ENCODE peak calls at places on chromosomes 3 and 15, in eight cellular contexts. X is keratinocyte, Q is heart left ventricle, L is neural crest cell, S is A673, R is GM23338, V is B cell, N is fibroblast of lung. B is an unnamed sample.

GRCh38 chr15:96327155-96327741 is 3.3 kb upstream of the NR2F2 start:
- DNase-seq in X (no peak), Q (no peak), L (no peak), S (peak), R (peak), V (no peak), N (peak), B (no peak)

GRCh38 chr15:27937873-27938272 is 161.2 kb downstream of the OCA2 start:
- DNase-seq in X (no peak), Q (no peak), L (no peak), S (no peak), R (no peak), V (no peak), N (peak), B (no peak)

GRCh38 chr3:58052373-58053273 is 44.4 kb downstream of the FLNB start:
- DNase-seq in X (peak), Q (peak), L (no peak), S (peak), R (no peak), V (no peak), N (peak), B (no peak)

GRCh38 chr3:150352931-150353330 is 55.2 kb upstream of the TSC22D2 start:
- DNase-seq in X (no peak), Q (no peak), L (no peak), S (no peak), R (no peak), V (no peak), N (no peak), B (no peak)

GRCh38 chr3:45124379-45124778 is 21.8 kb downstream of the CDCP1 start:
- DNase-seq in X (no peak), Q (no peak), L (no peak), S (no peak), R (no peak), V (no peak), N (peak), B (no peak)

GRCh38 chr3:154050216-154050615 is 71.0 kb upstream of the ARHGEF26 start:
- DNase-seq in X (no peak), Q (no peak), L (no peak), S (no peak), R (no peak), V (no peak), N (no peak), B (no peak)

GRCh38 chr15:88115529-88116152 is 140.9 kb downstream of the NTRK3 start:
- DNase-seq in X (no peak), Q (no peak), L (no peak), S (no peak), R (no peak), V (no peak), N (peak), B (no peak)

GRCh38 chr3:171654809-171655208 is 155.5 kb downstream of the PLD1 start:
- DNase-seq in X (no peak), Q (no peak), L (no peak), S (peak), R (no peak), V (no peak), N (peak), B (no peak)

GRCh38 chr3:99714146-99714545 is 75.8 kb downstream of the COL8A1 start:
- DNase-seq in X (no peak), Q (no peak), L (no peak), S (no peak), R (no peak), V (no peak), N (peak), B (no peak)

GRCh38 chr15:47961401-47962090 is 159.2 kb upstream of the SLC24A5 start:
- DNase-seq in X (no peak), Q (no peak), L (no peak), S (peak), R (no peak), V (peak), N (no peak), B (peak)

GRCh38 chr15:35117508-35118280 is 32.6 kb upstream of the NANOGP8 start:
- DNase-seq in X (no peak), Q (no peak), L (no peak), S (no peak), R (no peak), V (no peak), N (peak), B (no peak)

GRCh38 chr15:25671132-25671531 is 192.0 kb downstream of the ATP10A start:
- DNase-seq in X (no peak), Q (no peak), L (no peak), S (no peak), R (no peak), V (no peak), N (peak), B (no peak)

GRCh38 chr3:188000361-188000861 is 153.5 kb upstream of the LPP start:
- DNase-seq in X (no peak), Q (no peak), L (no peak), S (no peak), R (no peak), V (no peak), N (no peak), B (no peak)

GRCh38 chr15:26879770-26880169 is 12.9 kb downstream of the GABRA5 start:
- DNase-seq in X (no peak), Q (no peak), L (no peak), S (no peak), R (no peak), V (no peak), N (no peak), B (no peak)

GRCh38 chr3:35528728-35529127 is 110.6 kb upstream of the ARPP21 start:
- DNase-seq in X (no peak), Q (no peak), L (no peak), S (no peak), R (no peak), V (no peak), N (peak), B (no peak)

GRCh38 chr15:40279437-40280141 is 3.3 kb downstream of the ANKRD63 start:
- DNase-seq in X (no peak), Q (peak), L (peak), S (peak), R (peak), V (peak), N (peak), B (peak)

GRCh38 chr3:57169872-57170623 is 4.9 kb upstream of the IL17RD start:
- DNase-seq in X (peak), Q (peak), L (peak), S (peak), R (peak), V (peak), N (peak), B (peak)

GRCh38 chr3:141940204-141940776 is 63.8 kb downstream of the ATP1B3 start:
- DNase-seq in X (peak), Q (no peak), L (no peak), S (peak), R (peak), V (no peak), N (peak), B (no peak)

GRCh38 chr3:8656240-8656639 is 11.6 kb upstream of the SSUH2 start:
- DNase-seq in X (no peak), Q (no peak), L (no peak), S (no peak), R (no peak), V (no peak), N (no peak), B (no peak)

GRCh38 chr3:171284308-171285075 is 175.7 kb downstream of the TNIK start:
- DNase-seq in X (no peak), Q (no peak), L (no peak), S (peak), R (no peak), V (no peak), N (peak), B (no peak)

GRCh38 chr15:73244333-73244732 is 124.4 kb downstream of the HCN4 start:
- DNase-seq in X (no peak), Q (no peak), L (no peak), S (no peak), R (peak), V (peak), N (no peak), B (peak)

GRCh38 chr3:50624634-50625033 is 7.7 kb downstream of the MAPKAPK3 start:
- DNase-seq in X (no peak), Q (no peak), L (no peak), S (no peak), R (peak), V (no peak), N (peak), B (no peak)

GRCh38 chr3:58059349-58060321 is 51.4 kb downstream of the FLNB start:
- DNase-seq in X (no peak), Q (no peak), L (no peak), S (no peak), R (no peak), V (no peak), N (peak), B (no peak)

GRCh38 chr3:46853441-46854410 is 9.5 kb downstream of the MYL3 start:
- DNase-seq in X (no peak), Q (peak), L (no peak), S (no peak), R (no peak), V (no peak), N (no peak), B (no peak)

GRCh38 chr15:57019496-57020160 is 101.2 kb downstream of the TCF12 start:
- DNase-seq in X (no peak), Q (no peak), L (no peak), S (no peak), R (no peak), V (no peak), N (peak), B (no peak)

GRCh38 chr3:187838016-187838535 is 92.8 kb upstream of the BCL6 start:
- DNase-seq in X (no peak), Q (no peak), L (no peak), S (no peak), R (no peak), V (no peak), N (no peak), B (no peak)

GRCh38 chr3:110293660-110294059 is 778.0 kb upstream of the NECTIN3 start:
- DNase-seq in X (no peak), Q (no peak), L (no peak), S (no peak), R (no peak), V (no peak), N (peak), B (no peak)

GRCh38 chr3:37072892-37073291 is 79.6 kb downstream of the MLH1 start:
- DNase-seq in X (no peak), Q (no peak), L (no peak), S (peak), R (no peak), V (no peak), N (peak), B (no peak)

GRCh38 chr3:106114220-106114619 is 245.4 kb upstream of the CBLB start:
- DNase-seq in X (no peak), Q (no peak), L (no peak), S (no peak), R (no peak), V (no peak), N (peak), B (no peak)

GRCh38 chr15:66008920-66009572 is 139.8 kb downstream of the RAB11A start:
- DNase-seq in X (no peak), Q (no peak), L (no peak), S (peak), R (no peak), V (no peak), N (no peak), B (no peak)

GRCh38 chr15:70066422-70066821 is 31.3 kb downstream of the TLE3 start:
- DNase-seq in X (no peak), Q (no peak), L (no peak), S (no peak), R (no peak), V (no peak), N (peak), B (no peak)

GRCh38 chr3:53804697-53805462 is 41.3 kb downstream of the CHDH start:
- DNase-seq in X (no peak), Q (no peak), L (no peak), S (no peak), R (no peak), V (no peak), N (peak), B (no peak)

GRCh38 chr15:33742286-33742685 is 226.0 kb upstream of the CHRM5 start:
- DNase-seq in X (no peak), Q (no peak), L (no peak), S (no peak), R (no peak), V (no peak), N (peak), B (no peak)

DNA sequence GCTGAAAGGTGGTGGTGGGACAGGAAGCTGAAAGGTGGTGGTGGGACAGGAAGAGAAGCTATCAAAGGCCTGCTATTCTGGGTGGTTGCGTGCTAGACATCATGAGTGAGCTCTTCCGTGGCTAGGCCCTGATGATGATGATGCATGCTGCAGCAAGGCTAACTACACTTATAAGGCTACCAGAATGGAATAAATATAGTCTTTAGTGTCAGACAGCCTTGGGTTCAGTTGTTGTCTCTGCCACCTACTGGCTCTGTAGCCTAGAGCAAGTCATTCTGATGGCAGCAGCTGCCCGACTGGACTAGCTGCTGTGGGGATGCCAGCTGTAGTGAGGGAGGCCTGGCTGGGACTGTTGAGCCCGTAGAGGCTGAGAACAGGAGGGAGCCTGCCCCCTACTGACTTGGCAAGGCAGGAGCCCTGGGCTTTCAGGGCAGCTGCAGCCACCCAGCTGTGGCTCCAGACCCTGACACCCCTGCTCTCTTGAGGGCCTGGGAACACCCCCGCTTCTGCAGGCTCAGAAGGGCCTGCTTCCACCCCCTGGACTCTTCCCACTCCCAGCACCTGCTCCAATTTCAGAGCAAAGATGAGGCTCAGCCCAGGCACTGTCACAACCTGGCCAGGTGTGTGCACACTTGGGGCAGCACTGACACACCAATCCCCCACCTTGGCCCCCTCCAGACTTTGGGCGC is 21.4 kb upstream of the ZBED2 start:
- DNase-seq in X (no peak), Q (no peak), L (no peak), S (peak), R (no peak), V (peak), N (no peak), B (no peak)
- TF ChIP-seq CTCF in X (peak), Q (no peak), L (no peak), S (no peak), R (no peak), V (peak), N (no peak), B (peak)

DNA sequence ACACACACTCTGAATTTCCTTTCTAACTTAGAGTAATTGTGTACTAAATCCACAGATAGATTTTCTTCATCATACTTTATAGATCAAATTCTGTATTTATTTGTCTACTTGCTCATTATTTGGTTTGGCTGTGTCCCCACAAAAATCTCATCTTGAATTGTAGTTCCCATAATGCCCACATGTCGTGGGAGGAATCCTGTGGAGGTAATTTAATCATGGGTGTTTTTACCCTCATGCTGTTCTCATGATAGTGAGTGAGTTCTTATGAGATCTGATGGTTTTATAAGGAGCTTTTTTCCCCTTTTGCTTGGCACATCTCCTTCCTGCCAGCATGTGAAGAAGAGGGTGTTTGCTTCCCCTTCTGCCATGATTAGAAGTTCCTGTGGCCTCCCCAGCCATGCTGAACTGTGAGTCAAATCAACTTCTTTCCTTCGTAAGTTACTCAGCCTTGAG is 198.3 kb upstream of the TGFBR2 start:
- DNase-seq in X (no peak), Q (no peak), L (no peak), S (no peak), R (no peak), V (no peak), N (peak), B (no peak)
- TF ChIP-seq CTCF in X (no peak), Q (no peak), L (peak), S (no peak), R (peak), V (no peak), N (no peak), B (no peak)

GRCh38 chr3:4356225-4356540 is 53.0 kb downstream of the SETMAR start:
- DNase-seq in X (no peak), Q (no peak), L (no peak), S (no peak), R (no peak), V (no peak), N (no peak), B (no peak)

GRCh38 chr3:4351164-4351855 is 48.1 kb downstream of the SETMAR start:
- DNase-seq in X (no peak), Q (no peak), L (no peak), S (no peak), R (no peak), V (peak), N (peak), B (peak)

GRCh38 chr3:4351872-4352271 is 48.7 kb downstream of the SETMAR start:
- DNase-seq in X (no peak), Q (no peak), L (no peak), S (no peak), R (no peak), V (no peak), N (no peak), B (no peak)

GRCh38 chr3:4355401-4356224 is 52.4 kb downstream of the SETMAR start:
- DNase-seq in X (no peak), Q (peak), L (no peak), S (no peak), R (no peak), V (no peak), N (peak), B (no peak)

GRCh38 chr3:4350789-4351163 is 47.6 kb downstream of the SETMAR start:
- DNase-seq in X (peak), Q (no peak), L (peak), S (peak), R (peak), V (peak), N (peak), B (peak)
- TF ChIP-seq CTCF in X (peak), Q (peak), L (peak), S (peak), R (peak), V (peak), N (peak), B (peak)

DNA sequence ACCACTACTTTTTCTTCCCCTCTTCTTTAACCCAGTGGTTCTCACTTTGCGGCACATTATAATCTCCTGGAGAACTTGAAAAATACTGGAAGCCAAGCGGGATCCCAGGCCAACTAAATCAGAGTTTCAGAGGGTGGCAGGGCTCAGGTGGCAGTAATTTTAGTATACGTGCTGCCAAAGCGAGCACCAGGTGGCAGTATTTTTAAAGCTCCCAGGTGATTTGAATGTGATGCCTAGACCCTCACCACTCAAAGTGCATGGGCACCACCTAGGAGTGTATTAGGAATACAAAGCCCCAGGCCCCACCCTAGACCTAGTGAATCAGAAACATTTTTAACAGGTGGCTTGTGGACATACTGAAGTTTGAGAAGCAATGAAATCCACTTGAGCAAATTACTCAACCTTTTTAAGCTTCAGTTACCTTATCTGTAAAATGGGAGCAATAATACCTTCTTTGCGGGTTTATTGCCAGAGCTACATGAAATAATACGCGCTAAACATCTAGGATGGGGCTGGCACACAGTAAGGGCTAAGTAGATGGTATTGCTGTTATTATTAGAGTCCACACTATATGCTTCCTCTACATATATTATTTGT is 8.3 kb downstream of the B3GALNT1 start:
- DNase-seq in X (no peak), Q (no peak), L (no peak), S (no peak), R (peak), V (peak), N (peak), B (no peak)
- TF ChIP-seq CTCF in X (peak), Q (peak), L (peak), S (peak), R (peak), V (peak), N (peak), B (peak)

DNA sequence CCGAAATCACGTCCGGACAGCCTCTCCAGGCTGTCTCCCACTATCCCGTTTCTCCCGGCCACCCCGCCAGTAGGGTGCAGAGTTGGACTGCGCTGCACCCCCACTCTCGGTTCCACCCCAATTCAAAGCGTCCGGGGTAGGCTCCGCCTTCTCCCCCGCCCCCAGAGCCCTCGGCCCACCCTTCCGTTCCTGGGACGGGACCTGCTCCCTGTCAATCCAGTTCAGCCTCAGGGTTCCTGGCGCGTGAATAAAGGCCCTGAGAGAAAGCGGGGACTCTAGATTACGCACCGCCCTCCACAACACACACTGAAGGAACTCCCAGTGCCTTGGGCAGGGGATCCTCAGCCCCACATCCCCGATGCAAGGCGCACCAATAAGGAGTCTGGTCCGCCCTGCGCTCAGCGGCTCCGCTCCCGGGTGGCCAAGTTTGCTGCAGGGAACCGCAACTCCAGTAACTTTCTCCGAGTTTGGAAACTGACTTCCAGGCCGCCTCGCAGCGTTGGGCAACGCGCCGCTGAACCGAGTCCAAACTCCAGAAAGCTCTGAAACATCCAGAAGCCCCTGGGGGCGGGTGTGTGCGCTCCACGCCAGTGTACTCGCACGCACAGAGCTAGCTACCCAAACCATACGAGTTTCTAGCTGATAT is 1.9 kb downstream of the ADAMTS9 start:
- DNase-seq in X (peak), Q (peak), L (peak), S (peak), R (peak), V (no peak), N (peak), B (peak)
- TF ChIP-seq CTCF in X (peak), Q (peak), L (peak), S (peak), R (peak), V (no peak), N (peak), B (no peak)

B was measured in GM13976.